ENCODE peak calls at places on chromosomes 7 and 10, in seven cellular contexts. G is activated T-cell treated with anti-CD3 and anti-CD28 coated beads, Interleukin-2, amount 50 U/mL, for 72 hours; E is lower lobe of right lung; M is ACHN; T is cardiac muscle cell; Q is T1000; P is stimulated activated CD8-positive, alpha-beta memory T cell treated with anti-CD3 and anti-CD28 coated beads, Interleukin-2, amount 100 ng/mL, for 1 hour. X is an unnamed sample.

GRCh38 chr10:11209810-11210141 is 192.1 kb downstream of the CELF2 start:
- DNase-seq in Q (no peak), P (no peak), G (no peak), T (no peak), E (no peak), M (no peak), X (no peak)

GRCh38 chr7:101237206-101238067 is at the start of gene CLDN15:
- DNase-seq in T (peak), G (no peak), M (no peak), Q (peak), E (no peak), P (no peak), X (no peak)

GRCh38 chr10:5566606-5567005 is 41.8 kb downstream of the CALML3 start:
- DNase-seq in E (no peak), T (no peak), P (no peak), M (no peak), G (peak), Q (no peak), X (no peak)

GRCh38 chr10:11823989-11824346 is 812 bp downstream of the PROSER2 start:
- DNase-seq in E (no peak), Q (no peak), G (no peak), P (no peak), T (peak), M (no peak), X (no peak)

GRCh38 chr10:92699518-92700272 is 9.9 kb downstream of the HHEX start:
- DNase-seq in P (no peak), Q (no peak), T (peak), M (peak), G (peak), E (no peak), X (no peak)

GRCh38 chr7:51066405-51066882 is 250.2 kb downstream of the COBL start:
- DNase-seq in P (no peak), G (no peak), M (no peak), T (no peak), E (no peak), Q (no peak), X (no peak)

GRCh38 chr7:76512941-76513816 is 2.8 kb downstream of the UPK3B start:
- DNase-seq in P (no peak), E (no peak), T (peak), Q (no peak), M (peak), G (peak), X (peak)

GRCh38 chr10:62885656-62886461 is 69.7 kb upstream of the EGR2 start:
- DNase-seq in T (peak), G (no peak), P (no peak), E (no peak), Q (peak), M (peak), X (no peak)

GRCh38 chr10:48779546-48780152 is 95.0 kb downstream of the WDFY4 start:
- DNase-seq in E (no peak), M (no peak), T (no peak), Q (no peak), G (no peak), P (no peak), X (no peak)

GRCh38 chr7:83271212-83272099 is 108.8 kb upstream of the PCLO start:
- DNase-seq in T (peak), G (no peak), E (no peak), M (peak), P (no peak), Q (no peak), X (no peak)

GRCh38 chr7:155411718-155412415 is 46.1 kb upstream of the EN2 start:
- DNase-seq in G (no peak), M (no peak), T (no peak), Q (no peak), E (no peak), P (no peak), X (no peak)

GRCh38 chr10:34798654-34799053 is 16.4 kb downstream of the PARD3 start:
- DNase-seq in G (no peak), Q (no peak), M (no peak), P (no peak), E (no peak), T (no peak), X (no peak)

GRCh38 chr7:151754142-151754590 is 122.7 kb downstream of the PRKAG2 start:
- DNase-seq in G (peak), T (peak), M (peak), E (peak), P (no peak), Q (peak), X (no peak)

GRCh38 chr7:147008530-147008929 is 891.9 kb downstream of the CNTNAP2 start:
- DNase-seq in T (no peak), Q (no peak), E (no peak), P (no peak), M (no peak), G (no peak), X (no peak)

GRCh38 chr7:156119771-156120170 is 307.5 kb upstream of the SHH start:
- DNase-seq in M (no peak), T (no peak), Q (no peak), G (no peak), P (no peak), E (no peak), X (no peak)

GRCh38 chr7:143227806-143228205 is 6.0 kb downstream of the TAS2R40 start:
- DNase-seq in Q (no peak), E (no peak), T (no peak), P (no peak), G (no peak), M (no peak), X (no peak)

GRCh38 chr10:65265451-65265954 is 1660.3 kb upstream of the LRRTM3 start:
- DNase-seq in T (no peak), M (no peak), E (no peak), G (no peak), P (no peak), Q (no peak), X (no peak)

GRCh38 chr7:116952640-116953371 is 495 bp upstream of the ST7 start:
- DNase-seq in E (peak), P (no peak), M (peak), Q (no peak), G (no peak), T (peak), X (no peak)

GRCh38 chr7:36422072-36422471 is 32.4 kb downstream of the ANLN start:
- DNase-seq in G (no peak), M (no peak), P (no peak), E (no peak), T (no peak), Q (no peak), X (no peak)

GRCh38 chr7:120337308-120337907 is 64.4 kb downstream of the KCND2 start:
- DNase-seq in Q (no peak), T (peak), P (no peak), E (no peak), M (peak), G (no peak), X (no peak)

GRCh38 chr10:32112055-32112454 is 55.8 kb upstream of the KIF5B start:
- DNase-seq in E (no peak), P (no peak), T (peak), G (no peak), Q (peak), M (peak), X (no peak)

GRCh38 chr7:116969371-116969902 is 16.1 kb downstream of the ST7 start:
- DNase-seq in T (no peak), P (no peak), M (no peak), Q (no peak), E (no peak), G (no peak), X (no peak)

GRCh38 chr7:2001601-2002442 is 230.9 kb downstream of the MAD1L1 start:
- DNase-seq in E (peak), M (no peak), T (no peak), P (no peak), G (no peak), Q (no peak), X (no peak)

GRCh38 chr10:100737359-100738054 is 7.9 kb upstream of the PAX2 start:
- DNase-seq in G (peak), Q (no peak), T (no peak), M (peak), E (no peak), P (no peak), X (no peak)

GRCh38 chr10:24720096-24720495 is 3.6 kb downstream of the ARHGAP21 start:
- DNase-seq in E (no peak), P (no peak), M (no peak), Q (no peak), G (no peak), T (no peak), X (no peak)